ENCODE peak calls at places on chromosome 13, in seven cellular contexts. Q is GM23248, H is psoas muscle, V is heart left ventricle, E is adrenal gland, Y is cardiac muscle cell, G is esophagus squamous epithelium. O is an unnamed sample.

GRCh38 chr13:72782717-72783116 is 784 bp downstream of the PIBF1 start:
- DNase-seq in Q (peak; percentile 45), H (no peak), V (no peak), E (no peak), Y (peak; percentile 35), G (no peak), O (no peak)

GRCh38 chr13:109157275-109157674 is 527.9 kb downstream of the MYO16 start:
- DNase-seq in Q (no peak), H (no peak), V (no peak), E (no peak), Y (no peak), G (no peak), O (no peak)

GRCh38 chr13:28181413-28181812 is 43.1 kb downstream of the PAN3 start:
- DNase-seq in Q (peak; percentile 84), H (no peak), V (no peak), E (no peak), Y (peak; percentile 20), G (no peak), O (no peak)

GRCh38 chr13:106533101-106533939 is 2.1 kb downstream of the EFNB2 start:
- DNase-seq in Q (peak; percentile 85), H (peak; percentile 91), V (peak; percentile 85), E (peak; percentile 81), Y (peak; percentile 90), G (no peak), O (no peak)

GRCh38 chr13:21638319-21639282 is 32.3 kb upstream of the FGF9 start:
- DNase-seq in Q (peak; percentile 29), H (no peak), V (no peak), E (peak; percentile 61), Y (peak; percentile 34), G (no peak), O (no peak)

GRCh38 chr13:27371932-27372331 is 52.5 kb upstream of the GTF3A start:
- DNase-seq in Q (no peak), H (no peak), V (no peak), E (no peak), Y (no peak), G (no peak), O (no peak)

GRCh38 chr13:112931028-112931934 is 37.7 kb upstream of the MCF2L start:
- DNase-seq in Q (peak; percentile 81), H (no peak), V (no peak), E (peak; percentile 42), Y (peak; percentile 84), G (no peak), O (no peak)

GRCh38 chr13:36212789-36213188 is 1.6 kb downstream of the SOHLH2 start:
- DNase-seq in Q (no peak), H (no peak), V (no peak), E (no peak), Y (peak; percentile 6), G (no peak), O (no peak)

GRCh38 chr13:38763446-38764381 is 76.8 kb downstream of the FREM2 start:
- DNase-seq in Q (peak; percentile 66), H (no peak), V (no peak), E (peak; percentile 30), Y (peak; percentile 66), G (no peak), O (no peak)

GRCh38 chr13:41916173-41916954 is 44.5 kb downstream of the VWA8 start:
- DNase-seq in Q (peak; percentile 84), H (no peak), V (no peak), E (no peak), Y (peak; percentile 82), G (no peak), O (no peak)

GRCh38 chr13:43085545-43085944 is 62.2 kb downstream of the DNAJC15 start:
- DNase-seq in Q (peak; percentile 54), H (no peak), V (no peak), E (no peak), Y (peak; percentile 65), G (no peak), O (no peak)

GRCh38 chr13:32548837-32549236 is 10.2 kb upstream of the N4BP2L2 start:
- DNase-seq in Q (no peak), H (no peak), V (no peak), E (no peak), Y (peak; percentile 86), G (no peak), O (no peak)

GRCh38 chr13:35927554-35927953 is 203.6 kb downstream of the DCLK1 start:
- DNase-seq in Q (peak; percentile 84), H (no peak), V (no peak), E (peak; percentile 43), Y (peak; percentile 73), G (no peak), O (no peak)

GRCh38 chr13:102620512-102620911 is 23.7 kb downstream of the TPP2 start:
- DNase-seq in Q (no peak), H (no peak), V (no peak), E (no peak), Y (no peak), G (no peak), O (no peak)

GRCh38 chr13:32121316-32121715 is 89.7 kb downstream of the FRY start:
- DNase-seq in Q (peak; percentile 34), H (no peak), V (no peak), E (no peak), Y (no peak), G (no peak), O (no peak)

GRCh38 chr13:98856983-98857382 is 104.5 kb upstream of the SLC15A1 start:
- DNase-seq in Q (no peak), H (no peak), V (no peak), E (peak; percentile 46), Y (no peak), G (no peak), O (no peak)

GRCh38 chr13:49641810-49642291 is 13.5 kb downstream of the ARL11 start:
- DNase-seq in Q (peak; percentile 94), H (peak; percentile 61), V (peak; percentile 39), E (peak; percentile 53), Y (peak; percentile 90), G (peak; percentile 14), O (no peak)

GRCh38 chr13:41463823-41464602 is 6.7 kb downstream of the RGCC start:
- DNase-seq in Q (no peak), H (no peak), V (no peak), E (no peak), Y (no peak), G (no peak), O (no peak)

GRCh38 chr13:49858183-49858856 is 65.8 kb upstream of the KPNA3 start:
- DNase-seq in Q (peak; percentile 96), H (no peak), V (no peak), E (peak; percentile 42), Y (peak; percentile 86), G (no peak), O (no peak)

GRCh38 chr13:67395577-67395976 is 165.4 kb upstream of the PCDH9 start:
- DNase-seq in Q (no peak), H (no peak), V (no peak), E (no peak), Y (no peak), G (no peak), O (no peak)

GRCh38 chr13:31824705-31825512 is 85.6 kb downstream of the RXFP2 start:
- DNase-seq in Q (peak; percentile 62), H (no peak), V (no peak), E (no peak), Y (peak; percentile 52), G (no peak), O (no peak)

GRCh38 chr13:51240888-51241475 is 18.8 kb downstream of the FAM124A start:
- DNase-seq in Q (no peak), H (no peak), V (no peak), E (no peak), Y (peak; percentile 51), G (no peak), O (no peak)

GRCh38 chr13:82655518-82655855 is 1226.8 kb downstream of the SLITRK1 start:
- DNase-seq in Q (no peak), H (no peak), V (no peak), E (no peak), Y (peak; percentile 16), G (no peak), O (no peak)
- H3K4me3 ChIP-seq in Q (peak overlapping the region; percentile 36), H (no peak overlapping the region), V (no peak overlapping the region), E (no peak overlapping the region), Y (no peak overlapping the region), G (no peak overlapping the region), O (no peak overlapping the region)

GRCh38 chr13:40403509-40404241 is 262.8 kb downstream of the FOXO1 start:
- DNase-seq in Q (no peak), H (no peak), V (no peak), E (no peak), Y (no peak), G (no peak), O (no peak)

GRCh38 chr13:40401911-40402776 is 264.3 kb downstream of the FOXO1 start:
- DNase-seq in Q (peak; percentile 96), H (peak; percentile 98), V (peak; percentile 94), E (peak; percentile 98), Y (peak; percentile 99), G (peak; percentile 69), O (no peak)

GRCh38 chr13:40404407-40404806 is 262.0 kb downstream of the FOXO1 start:
- DNase-seq in Q (no peak), H (no peak), V (no peak), E (no peak), Y (no peak), G (no peak), O (no peak)

GRCh38 chr13:40404967-40405716 is 261.3 kb downstream of the FOXO1 start:
- DNase-seq in Q (no peak), H (no peak), V (no peak), E (no peak), Y (no peak), G (no peak), O (no peak)

DNA sequence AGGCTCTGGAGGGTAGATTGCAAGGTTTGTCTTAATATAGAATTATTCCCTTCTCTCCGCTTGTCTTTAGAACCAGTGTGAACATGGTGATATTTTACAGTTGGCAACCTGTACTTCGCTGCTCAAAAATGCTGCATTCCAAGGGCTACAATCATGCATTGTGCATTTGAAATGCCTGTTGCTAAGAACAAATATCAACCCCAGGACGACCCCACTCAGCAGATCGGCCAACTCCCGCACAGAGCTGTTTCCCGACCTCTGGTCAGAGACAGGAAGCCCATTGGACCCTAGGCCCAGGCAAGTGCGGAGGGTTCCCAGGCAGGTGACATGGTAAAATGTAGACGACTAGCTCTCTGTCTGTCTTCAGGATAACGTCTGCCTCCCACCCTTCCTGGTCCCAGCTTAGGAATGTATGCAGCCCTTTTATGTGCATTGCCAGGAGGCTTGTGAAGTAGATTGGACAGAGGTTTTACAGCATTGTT is 263.5 kb downstream of the FOXO1 start:
- DNase-seq in Q (peak; percentile 72), H (no peak), V (no peak), E (peak; percentile 36), Y (peak; percentile 88), G (no peak), O (no peak)
- H3K27ac ChIP-seq in Q (peak overlapping the region; percentile 73), H (peak overlapping the region; percentile 50), V (peak overlapping the region; percentile 57), E (peak overlapping the region; percentile 68), Y (no peak overlapping the region), G (peak overlapping the region; percentile 12), O (no peak overlapping the region)

DNA sequence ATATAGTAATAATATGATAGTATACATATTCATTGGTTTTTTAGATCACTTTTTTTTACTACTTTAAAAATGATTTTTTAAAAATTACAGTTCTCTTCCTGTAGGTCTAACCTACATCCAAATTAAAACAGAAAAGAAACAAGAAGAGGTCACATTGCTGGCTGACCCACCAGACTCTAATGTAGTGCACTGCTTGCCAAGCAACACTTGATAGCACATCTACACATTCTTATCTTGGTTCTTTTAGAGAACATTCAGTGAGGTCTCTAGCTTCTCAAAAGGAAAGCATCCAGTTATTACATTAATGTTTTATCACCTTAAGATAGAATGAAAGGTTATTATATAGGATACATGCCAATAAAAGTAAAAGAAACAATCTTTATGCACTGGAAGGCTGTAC is 35.6 kb downstream of the NDFIP2 start:
- DNase-seq in Q (no peak), H (no peak), V (no peak), E (no peak), Y (no peak), G (no peak), O (no peak)
- H3K4me1 ChIP-seq in Q (peaks cover 16% of the 10 kb centered on the region), H (peaks cover 13% of the 10 kb centered on the region), V (peaks cover 8% of the 10 kb centered on the region), E (peaks cover 10% of the 10 kb centered on the region), Y (no peaks in the 10 kb centered on the region), G (peaks cover 19% of the 10 kb centered on the region), O (no peaks in the 10 kb centered on the region)

GRCh38 chr13:45333973-45334922 is 6.7 kb downstream of the TPT1 start:
- DNase-seq in Q (peak; percentile 48), H (no peak), V (no peak), E (no peak), Y (peak; percentile 71), G (no peak), O (peak; percentile 48)
- H3K4me3 ChIP-seq in Q (no peak overlapping the region), H (peak overlapping the region; percentile 80), V (no peak overlapping the region), E (no peak overlapping the region), Y (no peak overlapping the region), G (no peak overlapping the region), O (peak overlapping the region; percentile 17)